ENCODE peak calls at places on chromosomes 7 and 10, in four cellular contexts. One of them, this sample, is unnamed.

GRCh38 chr10:3045471-3046209 is 21.7 kb upstream of the PFKP start:
- DNase-seq in H1: peak; percentile 63
- DNase-seq in H9: peak; percentile 79
- DNase-seq in IMR-90: peak; percentile 85
- DNase-seq in this sample: peak; percentile 87

GRCh38 chr7:4931932-4932331 is 27.1 kb downstream of the MMD2 start:
- DNase-seq in H9: peak; percentile 73
- DNase-seq in IMR-90: no peak
- DNase-seq in H1: peak; percentile 60
- DNase-seq in this sample: peak; percentile 55

GRCh38 chr10:108982141-108982540 is 941.2 kb downstream of the XPNPEP1 start:
- DNase-seq in H1: no peak
- DNase-seq in IMR-90: no peak
- DNase-seq in H9: no peak
- DNase-seq in this sample: peak; percentile 3

GRCh38 chr10:106147050-106147449 is 1017.5 kb downstream of the SORCS1 start:
- DNase-seq in H1: no peak
- DNase-seq in IMR-90: no peak
- DNase-seq in H9: no peak
- DNase-seq in this sample: peak; percentile 60

GRCh38 chr7:22005151-22005550 is 59.5 kb upstream of the CDCA7L start:
- DNase-seq in H1: no peak
- DNase-seq in IMR-90: no peak
- DNase-seq in H9: no peak
- DNase-seq in this sample: no peak

GRCh38 chr7:137850586-137850985 is 3.8 kb upstream of the DGKI start:
- DNase-seq in H9: no peak
- DNase-seq in IMR-90: peak; percentile 71
- DNase-seq in H1: no peak
- DNase-seq in this sample: no peak

GRCh38 chr7:132179681-132180080 is 396.6 kb downstream of the PLXNA4 start:
- DNase-seq in IMR-90: no peak
- DNase-seq in H1: no peak
- DNase-seq in H9: no peak
- DNase-seq in this sample: no peak

GRCh38 chr7:75702515-75702914 is 36.2 kb downstream of the HIP1 start:
- DNase-seq in H1: no peak
- DNase-seq in H9: no peak
- DNase-seq in IMR-90: no peak
- DNase-seq in this sample: no peak

GRCh38 chr7:82067628-82068264 is 297.9 kb upstream of the HGF start:
- DNase-seq in H1: no peak
- DNase-seq in IMR-90: no peak
- DNase-seq in H9: no peak
- DNase-seq in this sample: no peak

GRCh38 chr10:72276013-72276387 is 2.3 kb downstream of the DDIT4 start:
- DNase-seq in H1: no peak
- DNase-seq in IMR-90: no peak
- DNase-seq in H9: no peak
- DNase-seq in this sample: no peak

GRCh38 chr7:4724648-4725013 is 42.5 kb downstream of the FOXK1 start:
- DNase-seq in H9: no peak
- DNase-seq in IMR-90: peak; percentile 47
- DNase-seq in H1: no peak
- DNase-seq in this sample: peak; percentile 30

GRCh38 chr10:77696584-77696983 is 59.0 kb upstream of the KCNMA1 start:
- DNase-seq in IMR-90: no peak
- DNase-seq in H1: no peak
- DNase-seq in H9: no peak
- DNase-seq in this sample: no peak

GRCh38 chr7:83111391-83111790 is 51.3 kb downstream of the PCLO start:
- DNase-seq in IMR-90: no peak
- DNase-seq in H9: no peak
- DNase-seq in H1: no peak
- DNase-seq in this sample: peak; percentile 50

GRCh38 chr7:94396606-94397005 is 1.9 kb downstream of the COL1A2 start:
- DNase-seq in H1: no peak
- DNase-seq in H9: no peak
- DNase-seq in IMR-90: no peak
- DNase-seq in this sample: no peak

GRCh38 chr7:22549667-22550513 is 49.9 kb upstream of the STEAP1B start:
- DNase-seq in IMR-90: peak; percentile 7
- DNase-seq in H9: peak; percentile 95
- DNase-seq in H1: peak; percentile 86
- DNase-seq in this sample: peak; percentile 90

GRCh38 chr7:44278451-44279161 is 46.8 kb downstream of the CAMK2B start:
- DNase-seq in IMR-90: peak; percentile 75
- DNase-seq in H1: peak; percentile 38
- DNase-seq in H9: peak; percentile 18
- DNase-seq in this sample: no peak

GRCh38 chr7:98990356-98990755 is 112.0 kb downstream of the TRRAP start:
- DNase-seq in H1: no peak
- DNase-seq in IMR-90: no peak
- DNase-seq in H9: no peak
- DNase-seq in this sample: no peak

GRCh38 chr7:73683056-73683915 is at the start of the genes BUD23 and DNAJC30:
- DNase-seq in H1: peak; percentile 94
- DNase-seq in IMR-90: peak; percentile 95
- DNase-seq in H9: peak; percentile 98
- DNase-seq in this sample: peak; percentile 98

GRCh38 chr7:158556721-158557440 is 30.7 kb downstream of the PTPRN2 start:
- DNase-seq in IMR-90: no peak
- DNase-seq in H9: no peak
- DNase-seq in H1: no peak
- DNase-seq in this sample: no peak

GRCh38 chr10:78066728-78067430 is 33.2 kb downstream of the RPS24 start:
- DNase-seq in IMR-90: no peak
- DNase-seq in H9: no peak
- DNase-seq in H1: no peak
- DNase-seq in this sample: no peak

GRCh38 chr10:108097258-108097657 is 932.8 kb upstream of the SORCS1 start:
- DNase-seq in IMR-90: no peak
- DNase-seq in H9: no peak
- DNase-seq in H1: no peak
- DNase-seq in this sample: no peak

GRCh38 chr10:86164216-86164774 is 202.3 kb downstream of the GRID1 start:
- DNase-seq in H1: no peak
- DNase-seq in IMR-90: no peak
- DNase-seq in H9: no peak
- DNase-seq in this sample: no peak

GRCh38 chr10:69456880-69457693 is 5.8 kb downstream of the TSPAN15 start:
- DNase-seq in H1: no peak
- DNase-seq in IMR-90: no peak
- DNase-seq in H9: no peak
- DNase-seq in this sample: no peak

GRCh38 chr10:62011558-62011957 is 110.1 kb downstream of the ARID5B start:
- DNase-seq in H9: no peak
- DNase-seq in H1: no peak
- DNase-seq in IMR-90: no peak
- DNase-seq in this sample: no peak

GRCh38 chr10:42988517-42989395 is 88.1 kb upstream of the RET start:
- DNase-seq in H1: peak; percentile 37
- DNase-seq in IMR-90: no peak
- DNase-seq in H9: no peak
- DNase-seq in this sample: no peak

GRCh38 chr7:120344276-120344675 is 71.3 kb downstream of the KCND2 start:
- DNase-seq in H9: no peak
- DNase-seq in H1: no peak
- DNase-seq in IMR-90: no peak
- DNase-seq in this sample: no peak

GRCh38 chr10:114933588-114933987 is 4.4 kb upstream of the TRUB1 start:
- DNase-seq in IMR-90: peak; percentile 30
- DNase-seq in H9: no peak
- DNase-seq in H1: no peak
- DNase-seq in this sample: no peak

GRCh38 chr10:43219848-43220247 is 47.0 kb downstream of the RASGEF1A start:
- DNase-seq in H9: no peak
- DNase-seq in IMR-90: no peak
- DNase-seq in H1: no peak
- DNase-seq in this sample: no peak

GRCh38 chr7:114414151-114415053 is at the start of gene FOXP2:
- DNase-seq in IMR-90: peak; percentile 48
- DNase-seq in H1: no peak
- DNase-seq in H9: no peak
- DNase-seq in this sample: peak; percentile 48

GRCh38 chr10:21935439-21936023 is 68.0 kb downstream of the DNAJC1 start:
- DNase-seq in IMR-90: no peak
- DNase-seq in H9: no peak
- DNase-seq in H1: no peak
- DNase-seq in this sample: no peak
- H4K5ac ChIP-seq in IMR-90: no peak overlapping the region
- H4K5ac ChIP-seq in H9: no peak overlapping the region
- H4K5ac ChIP-seq in H1: no peak overlapping the region
- H4K5ac ChIP-seq in this sample: no peak overlapping the region

DNA sequence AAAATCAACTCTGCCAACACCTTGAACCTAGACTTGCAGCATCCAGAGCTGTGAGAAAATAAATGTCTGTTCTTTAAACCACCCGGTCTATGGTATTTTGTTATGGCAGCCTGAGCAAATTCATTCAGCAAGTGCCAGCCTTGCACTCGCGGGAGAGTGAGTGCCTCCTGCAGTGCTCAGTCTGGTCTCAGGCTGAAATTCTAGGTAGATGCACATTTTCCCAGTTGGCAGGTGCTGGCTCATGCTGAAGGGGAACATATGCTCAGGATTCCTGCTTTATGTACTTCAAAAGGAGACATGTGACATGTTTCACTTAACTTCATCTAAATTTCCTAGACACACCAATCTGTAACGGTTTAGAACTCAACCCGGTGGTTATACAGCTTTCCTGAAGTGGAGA is 170.8 kb downstream of the MGMT start:
- DNase-seq in H9: no peak
- DNase-seq in H1: no peak
- DNase-seq in IMR-90: no peak
- DNase-seq in this sample: no peak
- H4K5ac ChIP-seq in H9: no peak overlapping the region
- H4K5ac ChIP-seq in H1: no peak overlapping the region
- H4K5ac ChIP-seq in IMR-90: no peak overlapping the region
- H4K5ac ChIP-seq in this sample: no peak overlapping the region

DNA sequence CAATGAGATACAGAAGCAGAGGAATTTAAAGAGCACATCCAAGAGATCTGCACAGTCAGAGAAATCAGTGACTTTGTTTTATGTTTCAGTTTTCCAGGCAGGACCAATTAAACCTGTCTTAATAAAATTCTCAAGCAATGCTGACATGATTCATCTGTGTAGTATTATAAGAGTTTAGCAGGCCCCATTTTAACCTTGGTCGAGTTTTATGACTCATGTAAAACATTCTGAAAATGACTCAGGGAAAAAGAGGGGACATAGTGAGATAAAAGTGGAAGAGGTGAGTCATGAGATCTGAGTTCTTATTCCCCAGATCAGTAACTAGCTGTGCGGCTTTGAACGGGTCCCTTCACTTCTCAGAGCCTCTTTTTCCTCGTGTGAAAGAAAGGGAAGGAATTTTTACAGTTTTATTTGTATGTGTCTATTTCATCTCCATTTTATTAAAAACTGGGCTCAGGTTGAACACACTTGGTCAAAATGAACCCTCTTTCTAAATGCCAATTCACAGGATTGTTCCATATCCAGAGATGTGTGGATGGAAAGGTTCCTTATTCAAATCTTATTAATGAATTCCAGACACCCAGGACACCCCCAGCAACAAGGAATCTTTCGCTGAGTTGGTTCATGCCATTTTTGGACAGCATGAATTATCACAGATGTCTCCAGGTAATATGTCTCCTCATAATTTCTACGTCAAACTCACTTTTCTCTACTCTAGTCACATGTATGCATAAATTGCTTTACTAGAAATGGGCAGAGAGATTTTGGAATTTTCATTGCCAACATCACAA is 143.2 kb downstream of the JAZF1 start:
- DNase-seq in H1: no peak
- DNase-seq in IMR-90: peak; percentile 98
- DNase-seq in H9: no peak
- DNase-seq in this sample: peak; percentile 49
- H4K5ac ChIP-seq in H1: no peak overlapping the region
- H4K5ac ChIP-seq in IMR-90: peak overlapping the region; percentile 71
- H4K5ac ChIP-seq in H9: no peak overlapping the region
- H4K5ac ChIP-seq in this sample: no peak overlapping the region

GRCh38 chr7:143126146-143126545 is 5.7 kb upstream of the PIP start:
- DNase-seq in H1: no peak
- DNase-seq in IMR-90: no peak
- DNase-seq in H9: no peak
- DNase-seq in this sample: peak; percentile 74

GRCh38 chr7:143117395-143117794 is 14.5 kb upstream of the PIP start:
- DNase-seq in H1: no peak
- DNase-seq in H9: no peak
- DNase-seq in IMR-90: no peak
- DNase-seq in this sample: no peak

DNA sequence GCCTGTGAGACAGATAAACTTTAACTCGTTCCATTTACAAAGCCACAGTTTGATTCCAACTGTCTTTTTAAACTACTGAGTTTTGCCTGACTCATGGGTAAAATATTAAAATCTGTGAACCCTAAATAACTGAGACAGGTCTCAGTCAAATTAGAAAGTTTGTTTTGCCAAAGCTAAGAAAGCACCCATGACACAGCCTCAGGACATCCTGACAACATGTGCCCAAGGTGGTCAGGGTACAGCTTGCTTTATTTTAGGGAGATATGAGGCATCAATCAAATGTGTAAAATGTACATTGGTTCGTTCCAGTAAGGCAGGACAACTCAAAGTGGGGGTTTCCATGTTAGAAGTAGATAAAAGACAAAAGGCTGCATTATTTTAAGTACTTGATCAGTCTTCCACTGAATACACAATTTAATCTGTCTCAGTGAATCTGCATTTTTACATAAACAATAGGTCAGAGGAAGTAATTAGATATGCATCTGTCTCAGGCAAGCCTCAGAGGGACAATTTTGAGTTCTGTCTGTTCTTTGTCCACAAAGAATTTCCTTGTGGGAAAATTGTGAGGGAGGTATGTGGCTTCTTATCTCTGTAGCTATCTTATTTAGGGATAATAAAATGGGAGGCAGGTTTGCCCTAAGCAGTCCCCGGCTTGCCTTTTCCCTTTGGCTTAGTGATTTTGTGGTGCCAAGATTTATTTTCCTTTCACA is 11.0 kb upstream of the PIP start:
- DNase-seq in IMR-90: no peak
- DNase-seq in H9: no peak
- DNase-seq in H1: no peak
- DNase-seq in this sample: peak; percentile 77
- H4K5ac ChIP-seq in IMR-90: no peak overlapping the region
- H4K5ac ChIP-seq in H9: no peak overlapping the region
- H4K5ac ChIP-seq in H1: no peak overlapping the region
- H4K5ac ChIP-seq in this sample: no peak overlapping the region

GRCh38 chr10:89458289-89458688 is 43.9 kb downstream of the IFIT5 start:
- DNase-seq in H9: no peak
- DNase-seq in IMR-90: peak; percentile 79
- DNase-seq in H1: no peak
- DNase-seq in this sample: no peak
- H4K5ac ChIP-seq in H9: no peak overlapping the region
- H4K5ac ChIP-seq in IMR-90: peak overlapping the region; percentile 74
- H4K5ac ChIP-seq in H1: no peak overlapping the region
- H4K5ac ChIP-seq in this sample: no peak overlapping the region

This sample was measured in mesendoderm.